ENCODE peak calls at places on chromosomes 6 and 20, in four cellular contexts. N, B, S and W are unnamed samples.

GRCh38 chr20:8156603-8157079 is 24.6 kb downstream of the PLCB1 start:
- DNase-seq in B (no peak), S (peak), N (no peak), W (peak)

GRCh38 chr20:58691773-58692578 is 624 bp upstream of the NPEPL1 start:
- DNase-seq in N (peak), B (no peak), S (no peak), W (no peak)

GRCh38 chr6:154412106-154412820 is 55.7 kb upstream of the IPCEF1 start:
- DNase-seq in N (no peak), B (no peak), S (no peak), W (no peak)

GRCh38 chr6:126040826-126041225 is 54.5 kb downstream of the TRMT11 start:
- DNase-seq in B (no peak), N (no peak), S (no peak), W (peak)

GRCh38 chr6:13794184-13794583 is 20.2 kb downstream of the MCUR1 start:
- DNase-seq in N (peak), B (no peak), S (peak), W (no peak)

GRCh38 chr6:50076431-50076830 is 26.7 kb upstream of the DEFB112 start:
- DNase-seq in B (no peak), N (no peak), S (no peak), W (no peak)

GRCh38 chr20:21064924-21065323 is 41.2 kb downstream of the LINC00237 start:
- DNase-seq in N (no peak), B (no peak), S (no peak), W (no peak)

GRCh38 chr20:58514321-58515239 is 619 bp downstream of the APCDD1L start:
- DNase-seq in S (no peak), N (no peak), B (peak), W (no peak)

GRCh38 chr6:99345164-99345563 is 4.3 kb downstream of the FAXC start:
- DNase-seq in B (no peak), S (no peak), N (no peak), W (no peak)

GRCh38 chr6:117200067-117200466 is 65.3 kb upstream of the VGLL2 start:
- DNase-seq in S (no peak), B (no peak), N (no peak), W (no peak)

GRCh38 chr20:53707341-53708102 is 113.9 kb upstream of the ZNF217 start:
- DNase-seq in B (no peak), S (peak), N (no peak), W (no peak)

GRCh38 chr6:20599302-20600051 is 65.2 kb downstream of the CDKAL1 start:
- DNase-seq in N (no peak), B (no peak), S (no peak), W (no peak)

GRCh38 chr6:117761610-117762009 is 86.3 kb downstream of the NUS1 start:
- DNase-seq in S (no peak), B (no peak), N (no peak), W (no peak)

GRCh38 chr6:168167431-168168315 is 88.7 kb upstream of the FRMD1 start:
- DNase-seq in S (no peak), B (no peak), N (no peak), W (no peak)

GRCh38 chr20:36155629-36155971 is 1.1 kb downstream of the EPB41L1 start:
- DNase-seq in N (no peak), B (no peak), S (no peak), W (no peak)

GRCh38 chr6:137389150-137389664 is 105.0 kb downstream of the OLIG3 start:
- DNase-seq in B (no peak), S (peak), N (no peak), W (no peak)

GRCh38 chr6:14975124-14975815 is 270.6 kb upstream of the JARID2 start:
- DNase-seq in B (peak), N (no peak), S (no peak), W (no peak)

GRCh38 chr6:82959385-82959941 is 106.2 kb downstream of the UBE3D start:
- DNase-seq in B (peak), N (no peak), S (no peak), W (no peak)

GRCh38 chr6:42898891-42899361 is 16.9 kb upstream of the PTCRA start:
- DNase-seq in N (peak), S (no peak), B (peak), W (peak)

GRCh38 chr6:32969685-32970412 is 1.5 kb downstream of the BRD2 start:
- DNase-seq in B (peak), N (peak), S (no peak), W (peak)

GRCh38 chr20:35120012-35120701 is 27.0 kb downstream of the EDEM2 start:
- DNase-seq in B (no peak), S (no peak), N (peak), W (no peak)

GRCh38 chr6:25519856-25520255 is 132.2 kb upstream of the SCGN start:
- DNase-seq in B (no peak), N (no peak), S (no peak), W (no peak)

GRCh38 chr20:9978395-9979004 is 56.3 kb upstream of the ANKEF1 start:
- DNase-seq in S (peak), B (no peak), N (no peak), W (peak)

GRCh38 chr20:39277185-39277584 is 315.0 kb downstream of the DHX35 start:
- DNase-seq in B (no peak), N (no peak), S (no peak), W (no peak)

GRCh38 chr20:8203366-8203765 is 71.3 kb downstream of the PLCB1 start:
- DNase-seq in B (no peak), N (no peak), S (no peak), W (no peak)

GRCh38 chr6:26217714-26218075 is 130.5 kb downstream of the HFE start:
- DNase-seq in N (no peak), B (no peak), S (no peak), W (no peak)

GRCh38 chr20:6058684-6059295 is 4.9 kb upstream of the LRRN4 start:
- DNase-seq in N (no peak), B (no peak), S (no peak), W (no peak)

GRCh38 chr20:32456869-32457421 is 98.8 kb downstream of the ASXL1 start:
- DNase-seq in S (no peak), N (no peak), B (peak), W (no peak)

GRCh38 chr6:10882654-10883053 is 813 bp upstream of the GCM2 start:
- DNase-seq in S (no peak), N (no peak), B (peak), W (no peak)

GRCh38 chr20:56710577-56711465 is 81.7 kb downstream of the TFAP2C start:
- DNase-seq in N (no peak), S (no peak), B (no peak), W (no peak)

GRCh38 chr6:52253494-52253893 is 9.2 kb upstream of the IL17F start:
- DNase-seq in S (no peak), B (no peak), N (no peak), W (no peak)

GRCh38 chr20:63177134-63177784 is 38.7 kb downstream of the YTHDF1 start:
- DNase-seq in S (no peak), B (peak), N (no peak), W (no peak)

GRCh38 chr20:63176448-63177133 is 39.3 kb downstream of the YTHDF1 start:
- DNase-seq in S (no peak), B (peak), N (no peak), W (no peak)

GRCh38 chr20:63175031-63175895 is 40.7 kb downstream of the YTHDF1 start:
- DNase-seq in N (peak), B (no peak), S (no peak), W (no peak)

GRCh38 chr20:63174309-63175030 is 41.5 kb downstream of the YTHDF1 start:
- DNase-seq in B (no peak), N (no peak), S (no peak), W (no peak)

GRCh38 chr20:63176035-63176434 is 39.9 kb downstream of the YTHDF1 start:
- DNase-seq in S (no peak), N (no peak), B (peak), W (no peak)
- TF ChIP-seq CREM in S (no peak), N (no peak), B (no peak), W (no peak)

DNA sequence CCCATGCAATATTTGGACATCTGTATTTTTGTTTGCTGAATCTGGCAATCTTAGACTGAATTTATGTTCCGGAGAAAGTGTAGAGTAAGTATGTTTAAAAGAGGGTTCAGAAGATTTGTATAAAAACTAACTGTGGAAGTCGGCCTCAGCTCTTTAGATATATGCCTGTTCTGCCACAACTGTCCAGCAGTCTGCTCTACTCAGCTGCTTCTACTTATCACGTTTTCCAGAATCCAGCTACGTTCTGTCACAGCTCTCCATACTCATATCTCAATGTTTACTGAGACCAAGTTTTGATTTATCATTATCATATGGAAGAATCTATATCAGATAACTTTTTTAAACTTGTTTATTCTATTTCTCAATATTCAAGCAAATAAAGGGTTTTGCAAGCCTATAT is 721.3 kb downstream of the EYS start:
- DNase-seq in N (no peak), S (no peak), B (no peak), W (no peak)
- TF ChIP-seq CREM in N (no peak), S (no peak), B (no peak), W (no peak)

GRCh38 chr20:14550655-14551054 is 213.2 kb upstream of the FLRT3 start:
- DNase-seq in N (no peak), B (no peak), S (no peak), W (no peak)
- TF ChIP-seq CREM in N (no peak), B (no peak), S (no peak), W (no peak)

GRCh38 chr6:72130327-72130726 is 244.0 kb downstream of the RIMS1 start:
- DNase-seq in B (no peak), N (no peak), S (no peak), W (no peak)

GRCh38 chr6:72132851-72133250 is 246.5 kb downstream of the RIMS1 start:
- DNase-seq in B (no peak), S (no peak), N (no peak), W (no peak)

DNA sequence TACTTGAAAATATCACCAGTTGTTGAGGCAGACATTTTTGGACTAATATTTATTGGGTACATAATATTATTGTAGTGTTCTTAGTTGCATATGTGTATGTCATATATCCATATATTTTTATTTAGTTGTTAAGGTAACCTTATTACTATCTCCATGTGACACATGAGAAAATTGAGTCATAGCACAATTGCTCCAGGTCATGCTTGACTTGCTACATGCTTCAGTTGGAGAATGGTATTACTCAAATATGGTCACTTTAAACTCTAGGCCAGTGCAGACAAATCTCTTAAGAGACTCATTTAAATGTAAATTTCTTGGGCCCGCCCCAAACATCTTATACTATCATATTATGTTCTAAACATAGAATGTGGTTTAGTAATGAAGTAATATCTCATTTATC is 246.1 kb downstream of the RIMS1 start:
- DNase-seq in N (no peak), B (no peak), S (no peak), W (no peak)
- TF ChIP-seq CREM in N (no peak), B (no peak), S (no peak), W (no peak)

DNA sequence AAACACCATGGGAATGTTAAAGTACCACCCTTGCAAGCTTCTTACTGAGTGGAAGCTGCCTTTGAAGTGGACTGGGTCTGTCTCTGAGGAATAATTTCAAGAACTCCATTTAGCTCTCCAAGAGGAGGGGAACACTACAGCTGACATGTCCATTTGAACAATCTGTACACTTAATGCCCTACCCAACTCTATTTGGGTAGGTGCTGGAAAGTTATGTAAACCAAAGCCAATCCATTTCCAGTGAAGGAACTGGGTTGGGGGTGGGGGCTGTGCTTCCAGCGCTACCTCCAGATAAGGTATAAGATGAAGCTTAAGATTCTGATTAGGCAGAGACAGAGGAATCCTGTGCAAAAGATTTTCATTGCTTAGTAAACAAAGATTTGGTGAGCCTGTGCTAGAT is 122.0 kb downstream of the TCP11 start:
- DNase-seq in B (no peak), N (no peak), S (no peak), W (no peak)
- TF ChIP-seq CREM in B (no peak), N (no peak), S (no peak), W (no peak)